ENCODE peak calls at places on chromosome 10, in nine cellular contexts. One of them, this sample, is unnamed.

GRCh38 chr10:84296071-84296981 is 32.1 kb upstream of the CCSER2 start:
- DNase-seq in left ventricle myocardium inferior: no peak
- DNase-seq in fibroblast of lung: peak; percentile 75
- DNase-seq in heart left ventricle: no peak
- DNase-seq in CD8-positive, alpha-beta T cell: no peak
- DNase-seq in fibroblast of pulmonary artery: peak; percentile 79
- DNase-seq in RWPE1: no peak
- DNase-seq in HFFc6: peak; percentile 76
- DNase-seq in A549: no peak
- DNase-seq in this sample: no peak

GRCh38 chr10:21494221-21495001 is 31.1 kb downstream of the SKIDA1 start:
- DNase-seq in fibroblast of pulmonary artery: no peak
- DNase-seq in RWPE1: no peak
- DNase-seq in fibroblast of lung: peak; percentile 39
- DNase-seq in HFFc6: no peak
- DNase-seq in CD8-positive, alpha-beta T cell: no peak
- DNase-seq in A549: peak; percentile 66
- DNase-seq in left ventricle myocardium inferior: peak; percentile 50
- DNase-seq in heart left ventricle: peak; percentile 49
- DNase-seq in this sample: peak; percentile 18

GRCh38 chr10:93124580-93125318 is 51.1 kb downstream of the CYP26A1 start:
- DNase-seq in fibroblast of pulmonary artery: no peak
- DNase-seq in heart left ventricle: no peak
- DNase-seq in A549: no peak
- DNase-seq in RWPE1: no peak
- DNase-seq in fibroblast of lung: no peak
- DNase-seq in HFFc6: no peak
- DNase-seq in left ventricle myocardium inferior: no peak
- DNase-seq in CD8-positive, alpha-beta T cell: no peak
- DNase-seq in this sample: no peak

GRCh38 chr10:124547651-124548168 is 86.1 kb downstream of the LHPP start:
- DNase-seq in heart left ventricle: no peak
- DNase-seq in fibroblast of pulmonary artery: peak; percentile 34
- DNase-seq in CD8-positive, alpha-beta T cell: no peak
- DNase-seq in HFFc6: no peak
- DNase-seq in fibroblast of lung: no peak
- DNase-seq in RWPE1: no peak
- DNase-seq in left ventricle myocardium inferior: no peak
- DNase-seq in A549: no peak
- DNase-seq in this sample: no peak

GRCh38 chr10:88477343-88478085 is 105.6 kb downstream of the RNLS start:
- DNase-seq in HFFc6: no peak
- DNase-seq in A549: no peak
- DNase-seq in fibroblast of lung: no peak
- DNase-seq in CD8-positive, alpha-beta T cell: no peak
- DNase-seq in left ventricle myocardium inferior: no peak
- DNase-seq in fibroblast of pulmonary artery: no peak
- DNase-seq in heart left ventricle: no peak
- DNase-seq in RWPE1: no peak
- DNase-seq in this sample: no peak

GRCh38 chr10:17196045-17196444 is 5.4 kb downstream of the TRDMT1 start:
- DNase-seq in HFFc6: no peak
- DNase-seq in RWPE1: no peak
- DNase-seq in left ventricle myocardium inferior: no peak
- DNase-seq in A549: no peak
- DNase-seq in CD8-positive, alpha-beta T cell: no peak
- DNase-seq in fibroblast of lung: peak; percentile 50
- DNase-seq in fibroblast of pulmonary artery: no peak
- DNase-seq in heart left ventricle: no peak
- DNase-seq in this sample: no peak

GRCh38 chr10:34655286-34656170 is 159.6 kb downstream of the PARD3 start:
- DNase-seq in HFFc6: peak; percentile 67
- DNase-seq in left ventricle myocardium inferior: no peak
- DNase-seq in heart left ventricle: no peak
- DNase-seq in A549: peak; percentile 78
- DNase-seq in CD8-positive, alpha-beta T cell: no peak
- DNase-seq in fibroblast of pulmonary artery: peak; percentile 86
- DNase-seq in fibroblast of lung: peak; percentile 60
- DNase-seq in RWPE1: peak; percentile 40
- DNase-seq in this sample: peak; percentile 74

GRCh38 chr10:21501731-21502370 is 23.6 kb downstream of the SKIDA1 start:
- DNase-seq in fibroblast of pulmonary artery: no peak
- DNase-seq in RWPE1: no peak
- DNase-seq in HFFc6: no peak
- DNase-seq in heart left ventricle: no peak
- DNase-seq in A549: no peak
- DNase-seq in CD8-positive, alpha-beta T cell: no peak
- DNase-seq in left ventricle myocardium inferior: no peak
- DNase-seq in fibroblast of lung: no peak
- DNase-seq in this sample: no peak

GRCh38 chr10:22246680-22247391 is 29.0 kb upstream of the EBLN1 start:
- DNase-seq in HFFc6: peak; percentile 69
- DNase-seq in A549: peak; percentile 92
- DNase-seq in CD8-positive, alpha-beta T cell: no peak
- DNase-seq in left ventricle myocardium inferior: no peak
- DNase-seq in fibroblast of pulmonary artery: peak; percentile 98
- DNase-seq in heart left ventricle: no peak
- DNase-seq in fibroblast of lung: peak; percentile 93
- DNase-seq in RWPE1: peak; percentile 93
- DNase-seq in this sample: peak; percentile 41

GRCh38 chr10:104580321-104580720 is 60.8 kb upstream of the SORCS3 start:
- DNase-seq in fibroblast of lung: peak; percentile 35
- DNase-seq in heart left ventricle: no peak
- DNase-seq in HFFc6: peak; percentile 58
- DNase-seq in A549: no peak
- DNase-seq in RWPE1: no peak
- DNase-seq in CD8-positive, alpha-beta T cell: no peak
- DNase-seq in fibroblast of pulmonary artery: peak; percentile 50
- DNase-seq in left ventricle myocardium inferior: no peak
- DNase-seq in this sample: no peak

GRCh38 chr10:92538231-92538958 is 35.5 kb downstream of the IDE start:
- DNase-seq in fibroblast of lung: no peak
- DNase-seq in CD8-positive, alpha-beta T cell: no peak
- DNase-seq in fibroblast of pulmonary artery: peak; percentile 16
- DNase-seq in left ventricle myocardium inferior: no peak
- DNase-seq in RWPE1: no peak
- DNase-seq in heart left ventricle: no peak
- DNase-seq in A549: no peak
- DNase-seq in HFFc6: no peak
- DNase-seq in this sample: no peak

GRCh38 chr10:93991596-93992284 is 2.0 kb upstream of the PLCE1 start:
- DNase-seq in heart left ventricle: peak; percentile 50
- DNase-seq in fibroblast of pulmonary artery: peak; percentile 79
- DNase-seq in left ventricle myocardium inferior: peak; percentile 61
- DNase-seq in fibroblast of lung: peak; percentile 86
- DNase-seq in HFFc6: peak; percentile 39
- DNase-seq in CD8-positive, alpha-beta T cell: no peak
- DNase-seq in RWPE1: peak; percentile 71
- DNase-seq in A549: peak; percentile 78
- DNase-seq in this sample: peak; percentile 63

GRCh38 chr10:11058965-11059364 is 41.3 kb downstream of the CELF2 start:
- DNase-seq in RWPE1: peak; percentile 29
- DNase-seq in CD8-positive, alpha-beta T cell: no peak
- DNase-seq in A549: no peak
- DNase-seq in fibroblast of lung: peak; percentile 42
- DNase-seq in heart left ventricle: no peak
- DNase-seq in left ventricle myocardium inferior: no peak
- DNase-seq in HFFc6: no peak
- DNase-seq in fibroblast of pulmonary artery: peak; percentile 23
- DNase-seq in this sample: no peak

GRCh38 chr10:21292763-21293517 is 232.5 kb downstream of the SKIDA1 start:
- DNase-seq in A549: peak; percentile 98
- DNase-seq in left ventricle myocardium inferior: peak; percentile 68
- DNase-seq in fibroblast of lung: peak; percentile 99
- DNase-seq in heart left ventricle: peak; percentile 81
- DNase-seq in CD8-positive, alpha-beta T cell: no peak
- DNase-seq in fibroblast of pulmonary artery: peak; percentile 99
- DNase-seq in HFFc6: peak; percentile 98
- DNase-seq in RWPE1: peak; percentile 89
- DNase-seq in this sample: peak; percentile 62

GRCh38 chr10:49140306-49141175 is 6.7 kb upstream of the FAM170B start:
- DNase-seq in left ventricle myocardium inferior: no peak
- DNase-seq in HFFc6: no peak
- DNase-seq in fibroblast of pulmonary artery: no peak
- DNase-seq in CD8-positive, alpha-beta T cell: no peak
- DNase-seq in heart left ventricle: no peak
- DNase-seq in fibroblast of lung: no peak
- DNase-seq in RWPE1: no peak
- DNase-seq in A549: no peak
- DNase-seq in this sample: no peak

GRCh38 chr10:49141541-49142332 is 7.9 kb upstream of the FAM170B start:
- DNase-seq in HFFc6: no peak
- DNase-seq in RWPE1: no peak
- DNase-seq in fibroblast of lung: no peak
- DNase-seq in fibroblast of pulmonary artery: no peak
- DNase-seq in heart left ventricle: no peak
- DNase-seq in left ventricle myocardium inferior: no peak
- DNase-seq in CD8-positive, alpha-beta T cell: no peak
- DNase-seq in A549: no peak
- DNase-seq in this sample: no peak

GRCh38 chr10:49139866-49140195 is 6.0 kb upstream of the FAM170B start:
- DNase-seq in fibroblast of lung: peak; percentile 96
- DNase-seq in fibroblast of pulmonary artery: peak; percentile 57
- DNase-seq in A549: peak; percentile 71
- DNase-seq in CD8-positive, alpha-beta T cell: no peak
- DNase-seq in RWPE1: peak; percentile 76
- DNase-seq in left ventricle myocardium inferior: no peak
- DNase-seq in heart left ventricle: no peak
- DNase-seq in HFFc6: peak; percentile 95
- DNase-seq in this sample: no peak

GRCh38 chr10:49143249-49143648 is 9.4 kb upstream of the FAM170B start:
- DNase-seq in heart left ventricle: no peak
- DNase-seq in HFFc6: no peak
- DNase-seq in fibroblast of pulmonary artery: no peak
- DNase-seq in fibroblast of lung: no peak
- DNase-seq in A549: no peak
- DNase-seq in CD8-positive, alpha-beta T cell: no peak
- DNase-seq in RWPE1: no peak
- DNase-seq in left ventricle myocardium inferior: no peak
- DNase-seq in this sample: no peak

DNA sequence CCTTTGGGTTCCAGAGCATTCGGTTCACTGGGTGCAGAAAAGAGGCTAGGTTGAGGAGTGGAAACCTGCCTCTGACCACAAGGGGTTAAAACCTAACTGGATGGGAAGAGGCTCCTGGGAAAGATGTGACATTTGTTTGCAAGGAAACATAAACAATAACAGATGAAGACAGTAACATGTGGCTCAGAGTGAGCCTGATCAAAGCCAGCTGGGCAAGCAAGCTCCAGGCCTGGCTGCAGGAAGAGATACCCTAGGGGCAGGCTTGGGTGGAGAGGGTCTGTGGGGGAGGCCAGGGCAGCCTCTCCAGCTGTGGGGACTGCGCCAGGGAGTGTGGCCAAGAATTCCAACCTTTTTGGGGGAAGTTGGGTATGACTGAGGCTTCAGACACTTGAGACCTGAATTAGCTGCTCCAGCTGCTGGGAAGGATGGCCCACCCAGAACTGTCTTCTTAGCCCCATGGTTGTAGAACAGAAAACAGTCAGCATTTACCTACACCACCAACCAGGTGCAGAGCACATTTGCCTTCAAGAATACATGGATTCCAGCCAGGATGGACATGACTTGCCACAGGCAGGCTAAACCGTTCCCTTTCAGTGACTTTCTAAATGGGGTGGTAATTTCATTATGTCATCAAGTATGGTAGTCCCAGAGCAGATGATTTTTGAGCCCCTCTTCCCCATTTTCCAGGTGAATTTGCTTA is 10.3 kb upstream of the FAM170B start:
- DNase-seq in fibroblast of lung: no peak
- DNase-seq in RWPE1: no peak
- DNase-seq in left ventricle myocardium inferior: no peak
- DNase-seq in A549: no peak
- DNase-seq in fibroblast of pulmonary artery: no peak
- DNase-seq in HFFc6: no peak
- DNase-seq in heart left ventricle: no peak
- DNase-seq in CD8-positive, alpha-beta T cell: no peak
- DNase-seq in this sample: no peak
- TF ChIP-seq CTCF in fibroblast of lung: no peak
- TF ChIP-seq CTCF in RWPE1: no peak
- TF ChIP-seq CTCF in left ventricle myocardium inferior: no peak
- TF ChIP-seq CTCF in A549: no peak
- TF ChIP-seq CTCF in fibroblast of pulmonary artery: no peak
- TF ChIP-seq CTCF in HFFc6: no peak
- TF ChIP-seq CTCF in heart left ventricle: no peak
- TF ChIP-seq CTCF in CD8-positive, alpha-beta T cell: no peak
- TF ChIP-seq CTCF in this sample: no peak

GRCh38 chr10:98423691-98424120 is 8.7 kb upstream of the PYROXD2 start:
- DNase-seq in fibroblast of lung: no peak
- DNase-seq in left ventricle myocardium inferior: no peak
- DNase-seq in A549: peak; percentile 31
- DNase-seq in CD8-positive, alpha-beta T cell: no peak
- DNase-seq in RWPE1: no peak
- DNase-seq in heart left ventricle: no peak
- DNase-seq in fibroblast of pulmonary artery: no peak
- DNase-seq in HFFc6: no peak
- DNase-seq in this sample: no peak
- TF ChIP-seq CTCF in fibroblast of lung: no peak
- TF ChIP-seq CTCF in left ventricle myocardium inferior: peak; percentile 37
- TF ChIP-seq CTCF in A549: no peak
- TF ChIP-seq CTCF in CD8-positive, alpha-beta T cell: no peak
- TF ChIP-seq CTCF in RWPE1: no peak
- TF ChIP-seq CTCF in heart left ventricle: no peak
- TF ChIP-seq CTCF in fibroblast of pulmonary artery: no peak
- TF ChIP-seq CTCF in HFFc6: no peak
- TF ChIP-seq CTCF in this sample: no peak

DNA sequence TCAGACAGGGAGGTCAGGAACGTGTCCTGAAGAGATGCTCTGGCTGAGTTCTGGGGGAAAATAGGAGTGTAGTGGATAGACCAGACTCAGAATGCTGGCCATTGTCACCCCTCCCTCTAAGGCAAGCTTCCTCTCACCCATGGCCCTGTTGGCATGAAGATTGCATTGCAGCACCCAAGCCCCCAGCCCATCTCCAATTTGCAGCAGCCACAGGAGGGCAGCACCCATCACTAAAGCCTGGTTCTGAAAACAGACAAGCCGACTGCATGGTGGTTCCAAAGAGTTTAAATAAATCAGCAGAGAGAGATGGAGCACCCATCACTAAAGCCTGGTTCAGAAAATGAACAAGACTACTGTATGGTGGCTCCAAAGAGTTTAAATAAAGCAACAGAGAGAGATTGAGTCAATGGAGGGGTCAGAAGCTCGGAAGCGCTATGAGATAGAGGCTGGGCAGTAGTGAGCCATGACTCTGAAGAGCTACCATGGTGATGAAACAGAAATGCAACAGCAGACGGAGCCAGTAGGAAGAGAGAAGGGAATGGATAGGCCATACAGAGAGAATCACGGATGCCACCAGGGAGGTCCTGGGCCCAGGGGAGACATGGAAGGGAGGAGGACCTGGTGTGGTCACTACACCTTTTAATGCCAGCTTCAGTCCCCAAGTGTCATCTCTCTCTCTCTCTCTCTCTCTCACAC is 237.9 kb upstream of the MYO3A start:
- DNase-seq in HFFc6: no peak
- DNase-seq in left ventricle myocardium inferior: no peak
- DNase-seq in CD8-positive, alpha-beta T cell: no peak
- DNase-seq in fibroblast of pulmonary artery: no peak
- DNase-seq in RWPE1: no peak
- DNase-seq in A549: no peak
- DNase-seq in heart left ventricle: no peak
- DNase-seq in fibroblast of lung: no peak
- DNase-seq in this sample: no peak
- TF ChIP-seq CTCF in HFFc6: no peak
- TF ChIP-seq CTCF in left ventricle myocardium inferior: no peak
- TF ChIP-seq CTCF in CD8-positive, alpha-beta T cell: no peak
- TF ChIP-seq CTCF in fibroblast of pulmonary artery: peak; percentile 8
- TF ChIP-seq CTCF in RWPE1: no peak
- TF ChIP-seq CTCF in A549: no peak
- TF ChIP-seq CTCF in heart left ventricle: no peak
- TF ChIP-seq CTCF in fibroblast of lung: no peak
- TF ChIP-seq CTCF in this sample: no peak

GRCh38 chr10:70233109-70233938 is at the start of gene PPA1:
- DNase-seq in heart left ventricle: peak; percentile 99
- DNase-seq in A549: peak; percentile 96
- DNase-seq in HFFc6: peak; percentile 91
- DNase-seq in fibroblast of pulmonary artery: peak; percentile 95
- DNase-seq in fibroblast of lung: peak; percentile 89
- DNase-seq in RWPE1: peak; percentile 100
- DNase-seq in CD8-positive, alpha-beta T cell: peak; percentile 99
- DNase-seq in left ventricle myocardium inferior: peak; percentile 99
- DNase-seq in this sample: peak; percentile 100
- TF ChIP-seq CTCF in heart left ventricle: no peak
- TF ChIP-seq CTCF in A549: peak; percentile 38
- TF ChIP-seq CTCF in HFFc6: peak; percentile 58
- TF ChIP-seq CTCF in fibroblast of pulmonary artery: peak; percentile 25
- TF ChIP-seq CTCF in fibroblast of lung: peak; percentile 14
- TF ChIP-seq CTCF in RWPE1: peak; percentile 19
- TF ChIP-seq CTCF in CD8-positive, alpha-beta T cell: no peak
- TF ChIP-seq CTCF in left ventricle myocardium inferior: peak; percentile 27
- TF ChIP-seq CTCF in this sample: no peak